ENCODE peak calls at places on chromosomes 12 and 14, in nine cellular contexts. D is esophagus muscularis mucosa, G is adrenal gland, J is lower leg skin, P is body of pancreas, F is suprapubic skin, B is Peyer's patch, L is tibial nerve, Q is prostate gland. V is an unnamed sample.

GRCh38 chr12:23655884-23656283 is 293.6 kb downstream of the SOX5 start:
- DNase-seq in D (no peak), G (no peak), J (no peak), P (no peak), F (no peak), B (no peak), L (no peak), Q (no peak), V (no peak)

GRCh38 chr14:101462726-101463565 is 98.3 kb upstream of the DIO3 start:
- DNase-seq in D (no peak), G (no peak), J (no peak), P (no peak), F (no peak), B (peak; percentile 29), L (no peak), Q (no peak), V (no peak)

GRCh38 chr14:37027188-37027824 is 145.1 kb downstream of the SLC25A21 start:
- DNase-seq in D (no peak), G (no peak), J (no peak), P (no peak), F (no peak), B (no peak), L (no peak), Q (no peak), V (no peak)

GRCh38 chr12:63387736-63388135 is 236.7 kb upstream of the AVPR1A start:
- DNase-seq in D (no peak), G (no peak), J (no peak), P (no peak), F (no peak), B (no peak), L (no peak), Q (no peak), V (no peak)

GRCh38 chr12:76719171-76719631 is 44.7 kb upstream of the ZDHHC17 start:
- DNase-seq in D (no peak), G (no peak), J (no peak), P (no peak), F (no peak), B (no peak), L (no peak), Q (no peak), V (no peak)

GRCh38 chr12:27424631-27425230 is 21.8 kb upstream of the SMCO2 start:
- DNase-seq in D (no peak), G (peak; percentile 25), J (no peak), P (peak; percentile 22), F (no peak), B (no peak), L (no peak), Q (peak; percentile 13), V (no peak)

GRCh38 chr12:125245601-125246345 is 180.5 kb downstream of the AACS start:
- DNase-seq in D (no peak), G (no peak), J (no peak), P (no peak), F (no peak), B (no peak), L (no peak), Q (no peak), V (no peak)

GRCh38 chr12:30019386-30020140 is 235.8 kb upstream of the TMTC1 start:
- DNase-seq in D (no peak), G (no peak), J (no peak), P (no peak), F (no peak), B (no peak), L (no peak), Q (no peak), V (no peak)

GRCh38 chr12:111773801-111774551 is 7.2 kb downstream of the ALDH2 start:
- DNase-seq in D (peak; percentile 94), G (peak; percentile 49), J (peak; percentile 91), P (peak; percentile 51), F (peak; percentile 93), B (peak; percentile 88), L (peak; percentile 55), Q (peak; percentile 87), V (peak; percentile 87)

GRCh38 chr12:109832534-109833306 is 478 bp downstream of the TRPV4 start:
- DNase-seq in D (no peak), G (no peak), J (no peak), P (no peak), F (no peak), B (no peak), L (no peak), Q (no peak), V (no peak)

GRCh38 chr12:53299101-53299453 is 418 bp upstream of the MYG1 start:
- DNase-seq in D (no peak), G (peak; percentile 80), J (peak; percentile 42), P (no peak), F (no peak), B (no peak), L (no peak), Q (no peak), V (peak; percentile 34)

GRCh38 chr14:105526781-105527380 is 498 bp downstream of the TMEM121 start:
- DNase-seq in D (no peak), G (no peak), J (no peak), P (no peak), F (peak; percentile 74), B (peak; percentile 45), L (no peak), Q (no peak), V (no peak)

GRCh38 chr12:29232086-29232485 is 83.0 kb downstream of the FAR2 start:
- DNase-seq in D (no peak), G (no peak), J (no peak), P (no peak), F (no peak), B (no peak), L (no peak), Q (no peak), V (no peak)

GRCh38 chr14:94573706-94574105 is 7.5 kb upstream of the SERPINA5 start:
- DNase-seq in D (no peak), G (no peak), J (no peak), P (peak; percentile 4), F (no peak), B (no peak), L (no peak), Q (no peak), V (no peak)

GRCh38 chr12:115398311-115398781 is 714.4 kb upstream of the TBX3 start:
- DNase-seq in D (peak; percentile 53), G (peak; percentile 81), J (no peak), P (no peak), F (no peak), B (peak; percentile 50), L (no peak), Q (no peak), V (no peak)
- TF ChIP-seq CTCF in D (no peak), G (peak; percentile 72), J (no peak), P (no peak), F (no peak), B (no peak), L (no peak), Q (no peak), V (no peak)

GRCh38 chr14:92103363-92103762 is 3.0 kb downstream of the ATXN3 start:
- DNase-seq in D (no peak), G (no peak), J (no peak), P (no peak), F (no peak), B (no peak), L (no peak), Q (no peak), V (no peak)
- H3K4me3 ChIP-seq in D (no peak overlapping the region), G (no peak overlapping the region), J (no peak overlapping the region), P (no peak overlapping the region), F (no peak overlapping the region), B (no peak overlapping the region), L (no peak overlapping the region), Q (no peak overlapping the region), V (no peak overlapping the region)

DNA sequence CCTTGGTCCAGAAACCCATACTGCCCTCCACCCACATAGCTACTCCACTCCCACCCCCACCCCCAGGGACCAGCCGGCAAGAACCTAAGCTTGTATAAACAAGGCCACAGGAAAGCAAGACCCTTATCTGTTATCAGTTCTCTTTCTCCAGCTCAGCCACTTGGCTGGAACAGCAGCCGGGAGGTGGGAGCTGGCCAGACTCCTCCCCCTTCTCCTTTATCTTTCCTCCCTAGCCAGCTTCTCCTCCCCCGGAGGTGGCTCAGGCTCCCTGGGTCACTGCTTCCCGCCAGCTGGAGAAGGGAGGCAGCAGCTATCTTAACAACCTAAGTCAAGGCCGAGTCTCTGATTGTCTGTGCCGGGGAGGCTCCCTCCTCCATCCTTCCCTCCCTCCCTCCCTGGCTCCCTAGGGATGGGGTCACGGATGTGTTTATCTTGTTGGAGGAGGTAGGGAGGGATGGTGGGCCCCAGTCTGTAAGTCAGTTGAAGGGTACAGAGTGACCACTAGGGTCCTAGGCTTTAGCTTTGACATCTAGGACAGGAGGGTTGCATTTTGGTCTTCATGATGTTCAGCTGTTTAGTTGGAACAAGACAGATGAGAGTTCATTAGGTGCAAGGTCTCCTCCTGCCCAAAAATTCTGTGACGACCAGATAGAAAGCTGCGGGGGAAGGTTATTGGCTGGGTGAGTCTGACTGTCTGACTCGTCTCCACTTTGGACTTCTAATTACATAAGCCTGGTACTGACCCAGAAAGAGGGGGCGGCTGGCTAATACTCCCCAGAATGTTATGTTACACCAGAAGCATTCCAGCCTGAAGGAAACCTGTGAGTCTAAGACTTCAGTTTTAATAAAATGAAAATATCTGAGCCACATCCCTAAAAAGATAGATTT is 29.7 kb downstream of the ZFP36L1 start:
- DNase-seq in D (no peak), G (peak; percentile 95), J (no peak), P (peak; percentile 88), F (peak; percentile 68), B (peak; percentile 55), L (no peak), Q (no peak), V (no peak)
- TF ChIP-seq POLR2A in D (no peak), G (no peak), J (no peak), P (no peak), F (no peak), B (no peak), L (no peak), Q (no peak), V (no peak)

GRCh38 chr12:94112116-94112515 is 36.3 kb upstream of the PLXNC1 start:
- DNase-seq in D (no peak), G (no peak), J (no peak), P (no peak), F (no peak), B (no peak), L (no peak), Q (no peak), V (no peak)

GRCh38 chr12:94109154-94109553 is 39.2 kb upstream of the PLXNC1 start:
- DNase-seq in D (no peak), G (no peak), J (no peak), P (no peak), F (no peak), B (no peak), L (no peak), Q (no peak), V (no peak)

GRCh38 chr12:94111290-94111689 is 37.1 kb upstream of the PLXNC1 start:
- DNase-seq in D (no peak), G (no peak), J (no peak), P (no peak), F (no peak), B (no peak), L (no peak), Q (no peak), V (no peak)

GRCh38 chr12:94107910-94108309 is 40.5 kb upstream of the PLXNC1 start:
- DNase-seq in D (no peak), G (no peak), J (no peak), P (no peak), F (no peak), B (no peak), L (no peak), Q (no peak), V (no peak)

DNA sequence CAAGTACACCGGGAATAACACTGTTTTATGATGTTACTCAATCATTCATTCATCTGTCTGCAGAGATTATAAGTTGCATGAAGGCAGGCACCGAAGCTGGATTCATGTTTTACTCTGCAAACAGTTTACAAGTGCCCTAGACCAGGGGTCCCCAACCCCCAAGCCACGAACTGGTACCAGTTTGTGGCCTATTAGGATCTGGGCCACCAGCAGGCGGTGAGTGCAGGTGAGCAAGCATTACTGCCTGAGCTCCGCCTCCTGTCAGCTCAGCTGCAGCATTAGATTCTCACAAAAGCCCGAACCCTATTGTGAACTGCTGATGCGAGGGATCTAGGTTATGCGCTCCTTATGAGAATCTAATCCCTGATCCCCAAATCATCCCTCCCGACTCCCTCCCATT is 38.1 kb upstream of the PLXNC1 start:
- DNase-seq in D (no peak), G (no peak), J (no peak), P (no peak), F (no peak), B (no peak), L (no peak), Q (no peak), V (no peak)
- TF ChIP-seq CTCF in D (no peak), G (no peak), J (no peak), P (no peak), F (no peak), B (no peak), L (no peak), Q (no peak), V (no peak)